ENCODE peak calls at places on chromosomes 3 and 15, in six cellular contexts. N, D, I, S, C and M are unnamed samples.
A peak's percentile ranks its signal among the peaks of the same experiment; 100 is the strongest.

GRCh38 chr15:39583586-39584265 is 2.8 kb downstream of the THBS1 start:
- DNase-seq in D (no peak), I (no peak), N (no peak), C (peak; percentile 60), S (no peak), M (peak; percentile 51)

GRCh38 chr3:123329636-123330340 is 119.1 kb downstream of the ADCY5 start:
- DNase-seq in S (no peak), C (no peak), I (no peak), N (no peak), D (no peak), M (no peak)

GRCh38 chr3:115217678-115218451 is 70.8 kb upstream of the ZBTB20 start:
- DNase-seq in N (peak; percentile 58), D (no peak), I (no peak), C (peak; percentile 72), S (no peak), M (peak; percentile 14)

GRCh38 chr3:127228866-127229265 is 35.9 kb downstream of the PRR23E start:
- DNase-seq in D (no peak), S (no peak), N (no peak), C (no peak), I (no peak), M (no peak)

GRCh38 chr3:54831091-54831490 is 96.8 kb downstream of the LRTM1 start:
- DNase-seq in D (no peak), I (no peak), N (no peak), C (no peak), S (no peak), M (no peak)

GRCh38 chr3:127038923-127039581 is 56.1 kb downstream of the PLXNA1 start:
- DNase-seq in S (peak; percentile 19), D (no peak), N (no peak), I (no peak), C (no peak), M (no peak)

GRCh38 chr15:69131362-69132215 is 28.8 kb upstream of the GLCE start:
- DNase-seq in I (no peak), D (no peak), N (peak; percentile 71), C (no peak), S (no peak), M (no peak)

GRCh38 chr3:143203848-143204247 is 84.3 kb downstream of the CHST2 start:
- DNase-seq in D (no peak), N (no peak), I (no peak), C (peak; percentile 45), S (no peak), M (no peak)

GRCh38 chr3:10467904-10468610 is 37.3 kb downstream of the ATP2B2 start:
- DNase-seq in C (peak; percentile 63), S (no peak), D (no peak), I (no peak), N (no peak), M (no peak)

GRCh38 chr3:69120879-69121464 is 1.4 kb downstream of the LMOD3 start:
- DNase-seq in D (peak; percentile 41), N (peak; percentile 88), I (peak; percentile 62), S (peak; percentile 85), C (peak; percentile 77), M (peak; percentile 55)

GRCh38 chr15:61383421-61383820 is 154.3 kb upstream of the RORA start:
- DNase-seq in N (no peak), I (no peak), S (no peak), C (no peak), D (no peak), M (no peak)

GRCh38 chr3:20056727-20057611 is 16.7 kb downstream of the KAT2B start:
- DNase-seq in N (no peak), C (peak; percentile 98), I (no peak), S (no peak), D (no peak), M (no peak)

GRCh38 chr3:126671521-126671920 is 16.6 kb upstream of the TXNRD3 start:
- DNase-seq in D (no peak), C (no peak), S (no peak), N (no peak), I (no peak), M (no peak)

GRCh38 chr15:45231864-45232562 is 20.0 kb upstream of the SLC28A2 start:
- DNase-seq in D (no peak), I (no peak), N (no peak), S (no peak), C (no peak), M (no peak)

GRCh38 chr3:183826448-183826847 is 1.1 kb upstream of the MAP6D1 start:
- DNase-seq in N (no peak), C (no peak), D (no peak), I (no peak), S (no peak), M (no peak)

GRCh38 chr15:62940755-62941361 is 101.7 kb upstream of the TPM1 start:
- DNase-seq in C (peak; percentile 78), D (no peak), N (peak; percentile 82), I (no peak), S (no peak), M (no peak)

GRCh38 chr3:123151251-123151705 is 50.5 kb upstream of the SEC22A start:
- DNase-seq in N (no peak), S (no peak), C (no peak), D (no peak), I (no peak), M (no peak)

GRCh38 chr15:89167267-89168176 is 53.9 kb downstream of the RLBP1 start:
- DNase-seq in D (no peak), C (peak; percentile 93), N (no peak), S (no peak), I (peak; percentile 26), M (peak; percentile 36)

GRCh38 chr3:42652611-42653302 is 740 bp upstream of the ZBTB47 start:
- DNase-seq in D (no peak), N (peak; percentile 71), I (no peak), S (no peak), C (peak; percentile 90), M (peak; percentile 58)

GRCh38 chr3:105906834-105907233 is 38.0 kb upstream of the CBLB start:
- DNase-seq in S (no peak), D (no peak), C (peak; percentile 61), N (no peak), I (no peak), M (no peak)

GRCh38 chr15:100201376-100202280 is 140.1 kb downstream of the ADAMTS17 start:
- DNase-seq in C (no peak), S (peak; percentile 52), N (no peak), I (no peak), D (no peak), M (no peak)

GRCh38 chr15:34584321-34584668 is 844 bp upstream of the GOLGA8B start:
- DNase-seq in N (no peak), I (no peak), D (no peak), C (no peak), S (no peak), M (peak; percentile 37)

GRCh38 chr3:64936570-64936969 is 248.8 kb upstream of the ADAMTS9 start:
- DNase-seq in S (no peak), N (no peak), C (no peak), D (no peak), I (no peak), M (no peak)

GRCh38 chr15:44137750-44138149 is 57.3 kb downstream of the FRMD5 start:
- DNase-seq in N (no peak), I (no peak), C (peak; percentile 71), D (no peak), S (no peak), M (no peak)

GRCh38 chr3:178289544-178290160 is 246.6 kb upstream of the KCNMB2 start:
- DNase-seq in N (no peak), I (no peak), C (no peak), D (no peak), S (no peak), M (no peak)

GRCh38 chr3:123353852-123354238 is 95.0 kb downstream of the ADCY5 start:
- DNase-seq in S (no peak), N (no peak), C (peak; percentile 66), I (no peak), D (no peak), M (no peak)

GRCh38 chr15:40937762-40938529 is 8.8 kb downstream of the DLL4 start:
- DNase-seq in D (no peak), N (no peak), S (no peak), I (no peak), C (peak; percentile 79), M (no peak)

GRCh38 chr15:32649336-32649735 is 7.8 kb downstream of the SCG5 start:
- DNase-seq in S (no peak), D (no peak), N (no peak), I (no peak), C (peak; percentile 46), M (no peak)

GRCh38 chr15:74826372-74826819 is at the start of gene CPLX3:
- DNase-seq in S (peak; percentile 62), C (no peak), D (no peak), N (no peak), I (no peak), M (peak; percentile 72)

GRCh38 chr3:81300324-81300927 is 461.0 kb downstream of the GBE1 start:
- DNase-seq in D (no peak), S (no peak), N (no peak), C (peak; percentile 59), I (no peak), M (no peak)

GRCh38 chr3:13812039-13812438 is 67.8 kb downstream of the WNT7A start:
- DNase-seq in I (no peak), C (no peak), S (no peak), D (no peak), N (peak; percentile 78), M (no peak)

GRCh38 chr3:100882571-100882981 is 110.6 kb downstream of the ABI3BP start:
- DNase-seq in D (no peak), I (no peak), S (no peak), N (no peak), C (peak; percentile 71), M (no peak)

GRCh38 chr3:188389711-188390346 is 235.9 kb downstream of the LPP start:
- DNase-seq in N (peak; percentile 65), S (peak; percentile 52), I (no peak), C (no peak), D (no peak), M (peak; percentile 39)

GRCh38 chr3:27589795-27590194 is 105.6 kb upstream of the SLC4A7 start:
- DNase-seq in N (no peak), C (no peak), D (no peak), S (no peak), I (no peak), M (no peak)

GRCh38 chr3:13147344-13147743 is 74.1 kb upstream of the IQSEC1 start:
- DNase-seq in S (no peak), C (no peak), I (no peak), N (no peak), D (no peak), M (no peak)

GRCh38 chr3:102141096-102141912 is 292.0 kb downstream of the NFKBIZ start:
- DNase-seq in D (no peak), C (peak; percentile 48), S (no peak), N (no peak), I (no peak), M (no peak)

GRCh38 chr15:29612096-29612495 is 210.2 kb downstream of the TJP1 start:
- DNase-seq in C (no peak), S (no peak), N (no peak), I (no peak), D (no peak), M (no peak)

GRCh38 chr15:48084759-48085420 is 35.9 kb upstream of the SLC24A5 start:
- DNase-seq in I (no peak), N (no peak), S (no peak), C (peak; percentile 37), D (no peak), M (peak; percentile 22)

GRCh38 chr15:22871481-22872076 is 33.1 kb downstream of the NIPA2 start:
- DNase-seq in D (no peak), S (no peak), C (no peak), N (no peak), I (no peak), M (no peak)